ENCODE peak calls at places on chromosomes 12 and 14, in six cellular contexts. T is HCT116, D is upper lobe of right lung, L is lung, U is BE2C, Y is cardiac muscle cell. W is an unnamed sample. For H3K36me3, the result is how much of the 10 kb centered on the place peaks cover.

GRCh38 chr12:4114986-4115385 is 158.6 kb upstream of the CCND2 start:
- DNase-seq in T (no peak), D (peak), L (no peak), U (no peak), Y (no peak), W (no peak)

GRCh38 chr12:49070971-49071370 is 1.2 kb upstream of the RHEBL1 start:
- DNase-seq in T (no peak), D (no peak), L (no peak), U (no peak), Y (no peak), W (no peak)

GRCh38 chr12:113092478-113093408 is 36.2 kb downstream of the DTX1 start:
- DNase-seq in T (no peak), D (peak), L (peak), U (no peak), Y (peak), W (peak)

GRCh38 chr14:60722163-60722835 is 1.9 kb downstream of the SIX4 start:
- DNase-seq in T (no peak), D (peak), L (peak), U (peak), Y (peak), W (peak)

GRCh38 chr12:109998241-109998903 is 858 bp upstream of the ANKRD13A start:
- DNase-seq in T (no peak), D (no peak), L (no peak), U (no peak), Y (no peak), W (no peak)

GRCh38 chr12:40382217-40382616 is 157.4 kb downstream of the LRRK2 start:
- DNase-seq in T (no peak), D (no peak), L (no peak), U (no peak), Y (no peak), W (no peak)

GRCh38 chr14:52703225-52703624 is 3.8 kb upstream of the PSMC6 start:
- DNase-seq in T (no peak), D (no peak), L (peak), U (no peak), Y (peak), W (no peak)

GRCh38 chr14:62098357-62098756 is 336.1 kb downstream of the SNAPC1 start:
- DNase-seq in T (no peak), D (no peak), L (no peak), U (no peak), Y (no peak), W (no peak)

GRCh38 chr14:54976316-54976715 is 50.6 kb downstream of the WDHD1 start:
- DNase-seq in T (no peak), D (no peak), L (no peak), U (no peak), Y (peak), W (no peak)

GRCh38 chr14:20436363-20436755 is 393 bp upstream of the KLHL33 start:
- DNase-seq in T (no peak), D (no peak), L (no peak), U (no peak), Y (peak), W (no peak)

GRCh38 chr14:67232631-67233030 is 8.6 kb upstream of the PALS1 start:
- DNase-seq in T (no peak), D (no peak), L (no peak), U (no peak), Y (no peak), W (no peak)

GRCh38 chr14:67232066-67232465 is 9.2 kb upstream of the PALS1 start:
- DNase-seq in T (no peak), D (no peak), L (no peak), U (no peak), Y (no peak), W (no peak)

GRCh38 chr14:67228325-67228984 is 12.8 kb upstream of the PALS1 start:
- DNase-seq in T (no peak), D (no peak), L (no peak), U (no peak), Y (no peak), W (no peak)
- H3K4me3 ChIP-seq in T (no peak), D (no peak), L (no peak), U (no peak), Y (no peak), W (no peak)

GRCh38 chr12:31600764-31601163 is 9.8 kb upstream of the DENND5B start:
- DNase-seq in T (no peak), D (no peak), L (no peak), U (no peak), Y (no peak), W (no peak)
- H3K36me3 ChIP-seq in T (under half), D (under half), L (under half), U (under half), Y (under half), W (under half)

DNA sequence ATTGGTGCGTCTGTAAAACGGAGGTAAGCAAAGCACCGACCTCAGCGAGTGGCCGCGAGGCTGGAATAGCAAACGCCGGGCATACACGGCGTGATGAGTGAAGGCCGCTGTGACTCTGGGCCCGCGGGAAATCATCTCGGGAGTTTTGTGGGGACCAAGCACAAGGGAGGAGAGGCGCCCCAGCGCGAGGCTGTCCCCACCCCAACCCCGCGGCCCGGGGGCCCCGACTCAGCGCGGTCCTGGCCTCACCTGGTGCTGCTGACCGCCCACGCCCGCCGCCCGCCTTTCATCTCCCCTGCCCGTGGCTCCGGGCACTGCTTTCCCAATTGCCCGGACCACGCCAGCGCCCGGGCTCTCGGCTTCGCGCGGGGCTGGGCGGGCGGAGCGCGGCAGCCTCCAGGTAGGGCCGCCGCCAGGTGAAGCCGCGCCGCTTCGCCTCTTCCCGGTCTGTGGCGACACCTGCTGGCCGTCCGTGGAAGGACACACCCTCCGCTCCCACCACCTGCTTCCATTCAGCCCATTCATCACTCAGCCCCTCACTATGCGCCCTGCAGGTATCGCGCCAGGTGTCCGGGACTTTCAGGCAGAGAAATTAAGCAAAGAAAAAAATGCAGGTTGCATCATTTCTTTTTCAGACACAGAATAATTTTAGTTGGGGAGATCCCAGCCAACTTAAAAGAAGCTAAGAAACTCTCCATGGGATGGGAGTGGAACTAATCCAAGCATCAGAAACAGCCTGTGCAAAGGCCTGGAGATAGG is 360.4 kb downstream of the MED13L start:
- DNase-seq in T (peak), D (peak), L (peak), U (peak), Y (peak), W (peak)
- H3K4me3 ChIP-seq in T (no peak), D (no peak), L (no peak), U (no peak), Y (peak), W (peak)

GRCh38 chr12:122250536-122250935 is 15.8 kb downstream of the VPS33A start:
- DNase-seq in T (no peak), D (no peak), L (no peak), U (no peak), Y (no peak), W (no peak)
- H3K36me3 ChIP-seq in T (under half), D (under half), L (under half), U (under half), Y (under half), W (under half)

GRCh38 chr12:124655317-124656213 is 88.2 kb upstream of the NCOR2 start:
- DNase-seq in T (no peak), D (peak), L (peak), U (peak), Y (peak), W (peak)
- H3K4me3 ChIP-seq in T (no peak), D (peak), L (no peak), U (peak), Y (no peak), W (no peak)

GRCh38 chr14:24160850-24161804 is at the start of gene IRF9:
- DNase-seq in T (peak), D (peak), L (peak), U (peak), Y (peak), W (peak)

GRCh38 chr14:24159777-24160498 is 1.1 kb upstream of the IRF9 start:
- DNase-seq in T (no peak), D (no peak), L (no peak), U (no peak), Y (no peak), W (no peak)

GRCh38 chr14:24164591-24164991 is 3.5 kb downstream of the IRF9 start:
- DNase-seq in T (no peak), D (no peak), L (no peak), U (no peak), Y (no peak), W (no peak)

GRCh38 chr14:24160499-24160849 is 591 bp upstream of the IRF9 start:
- DNase-seq in T (no peak), D (no peak), L (no peak), U (no peak), Y (no peak), W (no peak)

GRCh38 chr14:24162083-24162482 is 1.0 kb downstream of the IRF9 start:
- DNase-seq in T (no peak), D (no peak), L (no peak), U (no peak), Y (peak), W (no peak)
- H3K36me3 ChIP-seq in T (under half), D (half or more), L (half or more), U (under half), Y (under half), W (under half)

DNA sequence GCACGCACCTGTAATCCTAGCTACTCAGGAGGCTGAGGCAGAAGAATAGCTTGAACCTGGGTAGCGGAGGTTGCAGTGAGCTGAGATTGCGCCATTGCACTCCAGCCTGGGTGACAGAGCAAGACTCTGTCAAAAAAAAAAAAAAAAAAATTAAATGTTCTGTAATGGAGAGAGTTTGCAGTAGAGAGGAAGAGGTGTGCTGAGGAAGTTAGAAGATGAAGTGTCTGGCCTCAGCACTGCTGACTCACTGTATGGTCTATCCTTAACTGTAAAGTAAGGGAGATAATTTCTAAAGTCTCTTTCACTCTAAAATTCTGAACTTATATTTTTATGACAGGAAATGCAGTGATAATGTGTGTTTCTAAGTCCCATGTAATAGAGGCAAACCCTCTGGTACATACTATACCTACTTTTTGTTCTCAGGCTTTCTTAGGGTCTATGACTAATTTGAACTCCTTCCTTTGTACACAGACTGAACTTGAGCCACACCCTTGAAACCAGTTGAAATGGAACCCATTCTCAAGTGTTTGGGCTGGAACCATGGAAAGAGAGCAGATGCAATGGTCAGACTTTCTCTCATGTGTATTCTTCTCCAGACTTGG is 278.1 kb upstream of the FAR2 start:
- DNase-seq in T (no peak), D (no peak), L (no peak), U (no peak), Y (no peak), W (no peak)
- H3K4me3 ChIP-seq in T (no peak), D (no peak), L (no peak), U (no peak), Y (no peak), W (no peak)